ENCODE peak calls at places on chromosomes 2 and 18, in seven cellular contexts. P is CD8-positive, alpha-beta T cell; N is cerebellum; V is DND-41; R is T-helper 1 cell; L is BJ; H is HT-29. E is an unnamed sample.

GRCh38 chr2:72915907-72916742 is 1.2 kb upstream of the EMX1 start:
- DNase-seq in P (peak), N (no peak), V (no peak), R (no peak), L (no peak), H (peak), E (peak)

GRCh38 chr2:127086800-127087737 is 19.9 kb downstream of the BIN1 start:
- DNase-seq in P (no peak), N (no peak), V (no peak), R (no peak), L (no peak), H (no peak), E (peak)

GRCh38 chr18:76404345-76404831 is 90.7 kb downstream of the ZNF516 start:
- DNase-seq in P (no peak), N (no peak), V (no peak), R (no peak), L (no peak), H (no peak), E (no peak)

GRCh38 chr2:207467716-207468347 is 61.9 kb upstream of the CREB1 start:
- DNase-seq in P (no peak), N (no peak), V (no peak), R (no peak), L (peak), H (no peak), E (no peak)

GRCh38 chr2:72031346-72032115 is 116.1 kb downstream of the CYP26B1 start:
- DNase-seq in P (no peak), N (no peak), V (no peak), R (no peak), L (no peak), H (no peak), E (no peak)

GRCh38 chr2:16632615-16633014 is 33.0 kb downstream of the CYRIA start:
- DNase-seq in P (no peak), N (no peak), V (no peak), R (no peak), L (no peak), H (no peak), E (no peak)

GRCh38 chr18:57107141-57107832 is 39.6 kb upstream of the BOD1L2 start:
- DNase-seq in P (no peak), N (no peak), V (peak), R (no peak), L (no peak), H (peak), E (peak)

GRCh38 chr2:46431481-46432235 is 47.7 kb upstream of the TMEM247 start:
- DNase-seq in P (no peak), N (peak), V (peak), R (no peak), L (no peak), H (no peak), E (no peak)

GRCh38 chr18:9057646-9058045 is 44.9 kb upstream of the NDUFV2 start:
- DNase-seq in P (no peak), N (no peak), V (no peak), R (no peak), L (no peak), H (no peak), E (no peak)